ENCODE peak calls at places on chromosomes 13 and 19, in five cellular contexts. One of them, this sample, is unnamed.

GRCh38 chr19:36169084-36169760 is 17.0 kb upstream of the COX7A1 start:
- DNase-seq in mesendoderm: no peak
- DNase-seq in CD8-positive, alpha-beta T cell: no peak
- DNase-seq in IMR-90: no peak
- DNase-seq in CD4-positive, alpha-beta memory T cell: no peak
- DNase-seq in this sample: no peak

GRCh38 chr19:41479757-41480191 is 36.8 kb downstream of the ERICH4 start:
- DNase-seq in mesendoderm: no peak
- DNase-seq in CD8-positive, alpha-beta T cell: no peak
- DNase-seq in IMR-90: no peak
- DNase-seq in CD4-positive, alpha-beta memory T cell: no peak
- DNase-seq in this sample: no peak

GRCh38 chr19:17209126-17210036 is 5.8 kb upstream of the USE1 start:
- DNase-seq in mesendoderm: peak; percentile 97
- DNase-seq in CD8-positive, alpha-beta T cell: no peak
- DNase-seq in IMR-90: peak; percentile 20
- DNase-seq in CD4-positive, alpha-beta memory T cell: no peak
- DNase-seq in this sample: no peak

GRCh38 chr19:1101337-1101698 is 2.5 kb upstream of the GPX4 start:
- DNase-seq in mesendoderm: peak; percentile 50
- DNase-seq in CD8-positive, alpha-beta T cell: no peak
- DNase-seq in IMR-90: no peak
- DNase-seq in CD4-positive, alpha-beta memory T cell: no peak
- DNase-seq in this sample: no peak

GRCh38 chr19:13094771-13095392 is 7.8 kb downstream of the LYL1 start:
- DNase-seq in mesendoderm: peak; percentile 68
- DNase-seq in CD8-positive, alpha-beta T cell: no peak
- DNase-seq in IMR-90: no peak
- DNase-seq in CD4-positive, alpha-beta memory T cell: no peak
- DNase-seq in this sample: no peak

GRCh38 chr13:27857271-27857670 is 62.5 kb upstream of the PDX1 start:
- DNase-seq in mesendoderm: no peak
- DNase-seq in CD8-positive, alpha-beta T cell: no peak
- DNase-seq in IMR-90: no peak
- DNase-seq in CD4-positive, alpha-beta memory T cell: no peak
- DNase-seq in this sample: no peak

GRCh38 chr13:110344320-110344719 is 37.2 kb downstream of the COL4A2 start:
- DNase-seq in mesendoderm: no peak
- DNase-seq in CD8-positive, alpha-beta T cell: no peak
- DNase-seq in IMR-90: no peak
- DNase-seq in CD4-positive, alpha-beta memory T cell: no peak
- DNase-seq in this sample: no peak

GRCh38 chr19:1873524-1874473 is 10.4 kb upstream of the KLF16 start:
- DNase-seq in mesendoderm: no peak
- DNase-seq in CD8-positive, alpha-beta T cell: no peak
- DNase-seq in IMR-90: no peak
- DNase-seq in CD4-positive, alpha-beta memory T cell: no peak
- DNase-seq in this sample: peak; percentile 82

GRCh38 chr13:43573361-43573740 is 213.4 kb downstream of the ENOX1 start:
- DNase-seq in mesendoderm: peak; percentile 75
- DNase-seq in CD8-positive, alpha-beta T cell: no peak
- DNase-seq in IMR-90: no peak
- DNase-seq in CD4-positive, alpha-beta memory T cell: no peak
- DNase-seq in this sample: no peak

GRCh38 chr13:21326155-21327030 is 132.7 kb downstream of the ZDHHC20 start:
- DNase-seq in mesendoderm: peak; percentile 52
- DNase-seq in CD8-positive, alpha-beta T cell: peak; percentile 65
- DNase-seq in IMR-90: peak; percentile 46
- DNase-seq in CD4-positive, alpha-beta memory T cell: no peak
- DNase-seq in this sample: peak; percentile 67

GRCh38 chr13:26919311-26919710 is 158.7 kb upstream of the GPR12 start:
- DNase-seq in mesendoderm: no peak
- DNase-seq in CD8-positive, alpha-beta T cell: no peak
- DNase-seq in IMR-90: no peak
- DNase-seq in CD4-positive, alpha-beta memory T cell: no peak
- DNase-seq in this sample: no peak

DNA sequence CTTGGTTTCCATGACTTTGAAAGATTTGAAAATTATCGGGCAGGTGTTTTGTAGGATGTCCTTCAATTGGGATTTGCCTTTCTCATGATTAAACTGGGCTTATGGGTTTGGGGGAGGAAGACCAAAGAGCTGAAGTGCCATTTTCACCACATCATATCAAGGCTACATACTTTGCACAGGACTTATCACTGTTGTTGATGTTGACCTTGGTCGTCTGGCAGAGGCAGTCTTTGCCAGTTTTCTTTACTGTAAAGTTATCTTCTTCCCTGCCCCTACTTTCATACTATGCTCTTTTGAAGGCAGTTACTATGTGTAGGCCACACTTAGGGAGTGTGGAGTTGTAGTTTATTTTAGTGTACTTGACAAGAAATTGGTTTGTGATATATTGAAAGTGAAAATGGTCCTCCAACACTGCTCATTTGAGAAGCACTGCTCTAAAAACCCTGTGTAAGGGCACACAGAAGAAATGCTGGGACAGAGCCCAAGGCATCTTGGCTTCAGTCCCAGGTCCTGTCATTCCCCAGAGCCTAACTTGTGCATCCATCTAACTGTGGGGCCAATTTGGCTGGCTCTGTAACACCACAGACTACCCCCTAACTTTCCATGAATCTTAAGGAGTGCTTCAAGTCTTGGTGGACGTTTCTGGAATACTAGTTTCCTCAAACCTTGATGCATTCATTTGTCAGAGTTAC is 384.9 kb downstream of the KCNRG start:
- DNase-seq in mesendoderm: no peak
- DNase-seq in CD8-positive, alpha-beta T cell: no peak
- DNase-seq in IMR-90: peak; percentile 15
- DNase-seq in CD4-positive, alpha-beta memory T cell: no peak
- DNase-seq in this sample: no peak
- H3K27ac ChIP-seq in mesendoderm: no peak overlapping the region
- H3K27ac ChIP-seq in CD8-positive, alpha-beta T cell: no peak overlapping the region
- H3K27ac ChIP-seq in IMR-90: peak overlapping the region; percentile 14
- H3K27ac ChIP-seq in CD4-positive, alpha-beta memory T cell: no peak overlapping the region
- H3K27ac ChIP-seq in this sample: no peak overlapping the region

GRCh38 chr19:6062961-6063575 is 47.2 kb downstream of the RFX2 start:
- DNase-seq in mesendoderm: no peak
- DNase-seq in CD8-positive, alpha-beta T cell: no peak
- DNase-seq in IMR-90: no peak
- DNase-seq in CD4-positive, alpha-beta memory T cell: no peak
- DNase-seq in this sample: no peak
- H3K4me1 ChIP-seq in mesendoderm: peaks cover 6% of the 10 kb centered on the region
- H3K4me1 ChIP-seq in CD8-positive, alpha-beta T cell: peaks cover 36% of the 10 kb centered on the region
- H3K4me1 ChIP-seq in IMR-90: peaks cover 21% of the 10 kb centered on the region
- H3K4me1 ChIP-seq in CD4-positive, alpha-beta memory T cell: peaks cover 49% of the 10 kb centered on the region
- H3K4me1 ChIP-seq in this sample: peaks cover 84% of the 10 kb centered on the region

GRCh38 chr19:8481191-8481590 is 21.2 kb downstream of the PRAM1 start:
- DNase-seq in mesendoderm: no peak
- DNase-seq in CD8-positive, alpha-beta T cell: no peak
- DNase-seq in IMR-90: no peak
- DNase-seq in CD4-positive, alpha-beta memory T cell: no peak
- DNase-seq in this sample: no peak
- H3K27ac ChIP-seq in mesendoderm: no peak overlapping the region
- H3K27ac ChIP-seq in CD8-positive, alpha-beta T cell: no peak overlapping the region
- H3K27ac ChIP-seq in IMR-90: no peak overlapping the region
- H3K27ac ChIP-seq in CD4-positive, alpha-beta memory T cell: no peak overlapping the region
- H3K27ac ChIP-seq in this sample: no peak overlapping the region

GRCh38 chr13:113838711-113839201 is 25.1 kb downstream of the GAS6 start:
- DNase-seq in mesendoderm: no peak
- DNase-seq in CD8-positive, alpha-beta T cell: no peak
- DNase-seq in IMR-90: no peak
- DNase-seq in CD4-positive, alpha-beta memory T cell: no peak
- DNase-seq in this sample: no peak
- H3K4me1 ChIP-seq in mesendoderm: peaks cover 3% of the 10 kb centered on the region
- H3K4me1 ChIP-seq in CD8-positive, alpha-beta T cell: peaks cover 25% of the 10 kb centered on the region
- H3K4me1 ChIP-seq in IMR-90: peaks cover 42% of the 10 kb centered on the region
- H3K4me1 ChIP-seq in CD4-positive, alpha-beta memory T cell: peaks cover 19% of the 10 kb centered on the region
- H3K4me1 ChIP-seq in this sample: peaks cover 37% of the 10 kb centered on the region

DNA sequence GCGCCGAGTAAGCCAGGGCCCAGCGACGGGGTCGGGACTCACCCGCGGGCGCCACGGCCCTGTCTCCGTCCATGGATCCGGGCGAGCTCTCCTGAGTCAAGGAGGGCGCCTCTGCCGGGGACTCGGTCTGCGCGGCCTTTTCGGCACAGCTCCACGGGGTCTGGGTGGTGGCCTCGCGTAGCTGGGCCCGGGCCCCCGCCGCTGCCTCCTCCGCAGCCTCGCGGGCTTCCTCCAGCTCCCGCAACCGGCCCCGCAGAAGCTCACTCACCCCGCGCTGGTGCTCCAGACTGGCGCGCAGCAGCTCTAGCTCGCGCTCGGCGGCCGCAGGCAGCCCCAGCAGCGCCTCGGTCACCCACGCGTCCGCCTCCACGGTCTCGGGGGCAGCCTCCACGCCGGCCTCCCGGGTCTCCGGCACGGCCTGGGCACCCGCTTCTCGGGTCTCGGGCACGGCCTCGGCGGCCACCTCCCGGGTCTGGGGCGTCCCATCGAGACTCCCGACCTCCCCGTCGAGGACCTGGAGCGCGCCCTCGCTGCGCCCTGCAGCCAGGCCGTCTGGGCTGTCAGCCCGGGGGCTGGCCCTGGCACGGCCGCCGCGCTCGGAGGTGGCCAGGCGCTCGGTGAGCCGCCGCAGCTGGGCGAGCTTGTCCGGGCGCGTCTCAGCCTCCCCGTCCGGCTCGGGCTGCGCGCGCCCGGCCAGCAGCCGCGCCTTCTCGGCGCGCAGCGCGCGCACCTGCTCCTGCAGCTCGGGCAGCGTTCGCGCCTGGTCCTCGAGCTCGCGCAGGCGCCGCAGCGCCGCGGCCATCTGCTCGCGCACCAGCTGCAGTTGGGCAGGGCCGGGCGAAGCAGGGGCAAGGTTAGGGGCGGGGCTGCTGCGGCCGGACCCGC is 8.4 kb downstream of the KANK3 start:
- DNase-seq in mesendoderm: peak; percentile 87
- DNase-seq in CD8-positive, alpha-beta T cell: no peak
- DNase-seq in IMR-90: peak; percentile 74
- DNase-seq in CD4-positive, alpha-beta memory T cell: no peak
- DNase-seq in this sample: peak; percentile 88
- H3K27ac ChIP-seq in mesendoderm: no peak overlapping the region
- H3K27ac ChIP-seq in CD8-positive, alpha-beta T cell: no peak overlapping the region
- H3K27ac ChIP-seq in IMR-90: no peak overlapping the region
- H3K27ac ChIP-seq in CD4-positive, alpha-beta memory T cell: no peak overlapping the region
- H3K27ac ChIP-seq in this sample: no peak overlapping the region

DNA sequence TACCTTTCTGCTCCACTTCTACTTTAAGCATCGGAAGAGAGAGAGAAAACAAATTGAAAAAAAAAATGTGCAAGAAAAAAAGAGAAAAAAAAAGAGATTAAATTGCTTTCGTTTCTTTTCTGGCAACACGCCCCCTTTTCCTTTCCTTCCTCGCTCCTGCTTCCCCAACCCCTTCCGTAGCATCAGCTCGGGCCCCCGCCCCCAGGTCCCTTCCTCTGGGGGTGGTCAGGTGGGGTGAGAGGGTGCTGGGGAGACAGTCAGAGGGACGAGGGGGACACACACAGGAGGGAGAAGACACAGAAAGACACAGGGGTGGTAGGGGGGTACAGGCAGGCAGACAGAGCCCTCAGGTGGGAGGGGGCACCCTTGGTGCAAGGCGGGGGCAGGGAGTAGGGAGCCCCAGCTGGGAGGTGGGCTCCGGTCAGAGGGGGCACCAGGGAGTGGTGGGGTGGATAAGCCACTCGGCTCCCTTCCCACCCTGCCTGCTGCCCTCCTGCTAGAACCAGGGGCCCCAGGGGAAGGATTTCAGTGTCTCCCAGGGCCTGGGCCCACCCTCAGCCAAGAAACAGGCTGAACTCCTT is 30.7 kb upstream of the ASF1B start:
- DNase-seq in mesendoderm: no peak
- DNase-seq in CD8-positive, alpha-beta T cell: no peak
- DNase-seq in IMR-90: no peak
- DNase-seq in CD4-positive, alpha-beta memory T cell: peak; percentile 23
- DNase-seq in this sample: no peak
- H3K4me1 ChIP-seq in mesendoderm: no peaks in the 10 kb centered on the region
- H3K4me1 ChIP-seq in CD8-positive, alpha-beta T cell: peaks cover 31% of the 10 kb centered on the region
- H3K4me1 ChIP-seq in IMR-90: no peaks in the 10 kb centered on the region
- H3K4me1 ChIP-seq in CD4-positive, alpha-beta memory T cell: peaks cover 26% of the 10 kb centered on the region
- H3K4me1 ChIP-seq in this sample: peaks cover 18% of the 10 kb centered on the region

DNA sequence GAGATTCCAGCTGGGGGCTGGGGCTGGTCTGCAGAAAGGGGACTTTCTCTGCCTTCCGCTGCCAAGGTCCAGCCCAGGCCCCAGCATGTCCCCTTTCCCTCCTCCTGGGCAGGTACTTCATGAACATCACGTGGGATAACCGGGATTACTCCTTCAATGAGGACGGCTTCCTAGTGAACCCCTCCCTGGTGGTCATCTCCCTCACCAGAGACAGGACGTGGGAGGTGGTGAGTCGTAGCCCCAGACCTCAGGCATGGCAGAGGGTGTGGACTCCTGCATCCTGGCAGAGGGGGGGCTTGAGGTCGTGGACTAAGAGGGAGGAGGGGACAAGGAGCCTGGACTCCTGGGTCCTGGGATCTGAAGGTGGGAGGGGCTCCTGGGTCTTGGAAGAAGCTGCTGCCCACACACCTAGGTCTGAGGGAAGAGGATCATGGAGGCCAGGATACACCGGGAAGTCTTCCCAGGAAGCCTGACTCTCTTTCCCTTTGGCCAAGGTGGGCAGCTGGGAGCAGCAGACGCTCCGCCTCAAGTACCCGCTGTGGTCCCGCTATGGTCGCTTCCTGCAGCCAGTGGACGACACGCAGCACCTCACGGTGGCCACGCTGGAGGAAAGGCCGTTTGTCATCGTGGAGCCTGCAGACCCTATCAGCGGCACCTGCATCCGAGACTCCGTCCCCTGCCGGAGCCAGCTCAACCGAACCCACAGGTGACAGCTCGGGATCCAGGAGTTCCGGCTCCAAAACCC is 20.6 kb downstream of the GRIN2D start:
- DNase-seq in mesendoderm: peak; percentile 61
- DNase-seq in CD8-positive, alpha-beta T cell: no peak
- DNase-seq in IMR-90: peak; percentile 43
- DNase-seq in CD4-positive, alpha-beta memory T cell: no peak
- DNase-seq in this sample: peak; percentile 59
- H3K27ac ChIP-seq in mesendoderm: no peak overlapping the region
- H3K27ac ChIP-seq in CD8-positive, alpha-beta T cell: no peak overlapping the region
- H3K27ac ChIP-seq in IMR-90: no peak overlapping the region
- H3K27ac ChIP-seq in CD4-positive, alpha-beta memory T cell: no peak overlapping the region
- H3K27ac ChIP-seq in this sample: no peak overlapping the region

This sample was measured in upper lobe of right lung.